ENCODE peak calls at places on chromosome 1, in nine cellular contexts. U, K, I, L, M, F, G, E and X are unnamed samples.

GRCh38 chr1:37315236-37315870 is 159.0 kb upstream of the ZC3H12A start:
- DNase-seq in U (no peak), K (no peak), I (no peak), L (no peak), M (no peak), F (no peak), G (no peak), E (no peak), X (no peak)

GRCh38 chr1:16334655-16335340 is 17.5 kb downstream of the FBXO42 start:
- DNase-seq in U (no peak), K (peak; percentile 21), I (no peak), L (no peak), M (no peak), F (no peak), G (no peak), E (no peak), X (no peak)

GRCh38 chr1:172585348-172585747 is 52.4 kb downstream of the SUCO start:
- DNase-seq in U (no peak), K (no peak), I (peak; percentile 46), L (no peak), M (no peak), F (no peak), G (no peak), E (no peak), X (no peak)

GRCh38 chr1:169133228-169133576 is 26.7 kb downstream of the ATP1B1 start:
- DNase-seq in U (no peak), K (no peak), I (no peak), L (no peak), M (no peak), F (no peak), G (no peak), E (no peak), X (no peak)

GRCh38 chr1:242824435-242824834 is 299.9 kb upstream of the PLD5 start:
- DNase-seq in U (no peak), K (no peak), I (no peak), L (no peak), M (no peak), F (no peak), G (no peak), E (no peak), X (no peak)

GRCh38 chr1:174791863-174792262 is 207.9 kb upstream of the CACYBP start:
- DNase-seq in U (no peak), K (no peak), I (no peak), L (no peak), M (no peak), F (no peak), G (no peak), E (no peak), X (no peak)

GRCh38 chr1:54125671-54126070 is 27.1 kb downstream of the CDCP2 start:
- DNase-seq in U (no peak), K (no peak), I (peak; percentile 26), L (peak; percentile 85), M (peak; percentile 57), F (peak; percentile 34), G (peak; percentile 63), E (peak; percentile 57), X (no peak)

GRCh38 chr1:86748622-86749373 is 44.4 kb downstream of the SH3GLB1 start:
- DNase-seq in U (no peak), K (no peak), I (no peak), L (no peak), M (no peak), F (no peak), G (no peak), E (no peak), X (no peak)

GRCh38 chr1:212951058-212951923 is 950 bp downstream of the VASH2 start:
- DNase-seq in U (no peak), K (no peak), I (no peak), L (no peak), M (no peak), F (no peak), G (no peak), E (no peak), X (no peak)

GRCh38 chr1:27045973-27046558 is 33.4 kb upstream of the TENT5B start:
- DNase-seq in U (peak; percentile 51), K (peak; percentile 85), I (peak; percentile 71), L (peak; percentile 67), M (peak; percentile 89), F (peak; percentile 39), G (peak; percentile 69), E (peak; percentile 73), X (peak; percentile 61)

GRCh38 chr1:12344611-12345299 is 114.9 kb downstream of the VPS13D start:
- DNase-seq in U (no peak), K (no peak), I (no peak), L (peak; percentile 45), M (no peak), F (no peak), G (no peak), E (peak; percentile 20), X (no peak)

GRCh38 chr1:113874017-113874879 is 2.7 kb upstream of the PTPN22 start:
- DNase-seq in U (peak; percentile 41), K (peak; percentile 59), I (peak; percentile 8), L (no peak), M (no peak), F (no peak), G (no peak), E (peak; percentile 17), X (no peak)

GRCh38 chr1:8422439-8423133 is 104.7 kb downstream of the SLC45A1 start:
- DNase-seq in U (no peak), K (peak; percentile 57), I (peak; percentile 30), L (no peak), M (peak; percentile 82), F (no peak), G (no peak), E (peak; percentile 62), X (peak; percentile 43)

GRCh38 chr1:8238141-8239038 is 79.5 kb upstream of the SLC45A1 start:
- DNase-seq in U (no peak), K (peak; percentile 51), I (peak; percentile 99), L (peak; percentile 61), M (peak; percentile 16), F (no peak), G (no peak), E (no peak), X (no peak)

GRCh38 chr1:68175621-68176398 is 56.5 kb downstream of the WLS start:
- DNase-seq in U (no peak), K (no peak), I (peak; percentile 32), L (no peak), M (no peak), F (no peak), G (peak; percentile 70), E (no peak), X (no peak)

GRCh38 chr1:31931241-31932225 is 6.6 kb downstream of the PTP4A2 start:
- DNase-seq in U (no peak), K (no peak), I (peak; percentile 67), L (no peak), M (no peak), F (no peak), G (no peak), E (no peak), X (no peak)

GRCh38 chr1:21347072-21347581 is 56.9 kb upstream of the ECE1 start:
- DNase-seq in U (no peak), K (no peak), I (no peak), L (peak; percentile 63), M (no peak), F (no peak), G (no peak), E (no peak), X (no peak)

GRCh38 chr1:23403735-23404486 is 20.6 kb downstream of the TCEA3 start:
- DNase-seq in U (peak; percentile 85), K (peak; percentile 95), I (peak; percentile 89), L (peak; percentile 86), M (peak; percentile 93), F (peak; percentile 95), G (peak; percentile 94), E (peak; percentile 92), X (peak; percentile 92)
- H3K27ac ChIP-seq in U (peak overlapping the region; percentile 71), K (peak overlapping the region; percentile 81), I (peak overlapping the region; percentile 23), L (no peak overlapping the region), M (no peak overlapping the region), F (peak overlapping the region; percentile 63), G (peak overlapping the region; percentile 28), E (no peak overlapping the region), X (peak overlapping the region; percentile 73)

GRCh38 chr1:150561830-150562367 is 12.7 kb downstream of the ADAMTSL4 start:
- DNase-seq in U (peak; percentile 73), K (peak; percentile 97), I (peak; percentile 91), L (peak; percentile 96), M (peak; percentile 98), F (peak; percentile 97), G (peak; percentile 95), E (peak; percentile 93), X (peak; percentile 86)

GRCh38 chr1:150564051-150564991 is 15.1 kb downstream of the MCL1 start:
- DNase-seq in U (no peak), K (peak; percentile 67), I (no peak), L (no peak), M (peak; percentile 72), F (no peak), G (no peak), E (no peak), X (no peak)

GRCh38 chr1:150562384-150563339 is 13.5 kb downstream of the ADAMTSL4 start:
- DNase-seq in U (no peak), K (peak; percentile 95), I (no peak), L (no peak), M (peak; percentile 92), F (no peak), G (peak; percentile 51), E (no peak), X (peak; percentile 13)

GRCh38 chr1:150560986-150561829 is 12.0 kb downstream of the ADAMTSL4 start:
- DNase-seq in U (peak; percentile 94), K (peak; percentile 96), I (peak; percentile 99), L (peak; percentile 96), M (peak; percentile 97), F (peak; percentile 98), G (peak; percentile 96), E (peak; percentile 95), X (peak; percentile 94)

GRCh38 chr1:150563340-150564038 is 14.3 kb downstream of the ADAMTSL4 start:
- DNase-seq in U (no peak), K (peak; percentile 75), I (peak; percentile 43), L (peak; percentile 75), M (peak; percentile 83), F (peak; percentile 75), G (peak; percentile 90), E (peak; percentile 84), X (no peak)
- TF ChIP-seq POLR2A in U (no peak), K (peak; percentile 4), I (no peak), L (no peak), M (no peak), F (no peak), G (no peak), E (no peak), X (no peak)

GRCh38 chr1:219587817-219588561 is 24.9 kb downstream of the ZC3H11B start:
- DNase-seq in U (no peak), K (no peak), I (peak; percentile 71), L (no peak), M (no peak), F (no peak), G (no peak), E (no peak), X (no peak)
- H3K27ac ChIP-seq in U (no peak overlapping the region), K (no peak overlapping the region), I (peak overlapping the region; percentile 23), L (no peak overlapping the region), M (no peak overlapping the region), F (no peak overlapping the region), G (no peak overlapping the region), E (no peak overlapping the region), X (no peak overlapping the region)

DNA sequence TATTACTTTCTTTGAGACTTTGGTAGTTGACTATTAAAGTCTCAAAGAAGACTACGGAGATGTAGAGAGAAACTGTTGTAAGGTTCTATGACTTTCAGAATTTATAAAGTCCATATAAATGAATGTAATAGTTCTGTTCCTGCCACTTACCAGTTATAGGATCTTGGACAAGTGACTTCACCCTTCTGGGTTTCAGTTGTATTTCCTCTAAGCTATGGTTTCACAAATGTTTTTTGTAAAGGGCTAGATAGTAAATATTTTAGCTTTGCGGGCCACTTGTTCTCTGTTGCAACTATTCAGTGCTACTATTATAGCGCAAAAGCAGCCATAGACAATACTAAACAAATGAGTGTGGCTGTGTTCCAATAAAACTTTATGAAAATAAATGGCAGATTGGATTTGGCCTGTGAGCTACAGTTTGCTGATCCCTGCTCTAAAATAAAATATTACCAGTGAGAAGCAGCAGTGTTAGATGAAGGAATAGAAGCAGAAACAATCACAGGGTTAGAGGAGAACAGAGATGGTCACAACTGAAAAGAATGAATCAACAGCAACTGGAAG is 14.7 kb downstream of the ZMPSTE24 start:
- DNase-seq in U (no peak), K (no peak), I (no peak), L (no peak), M (no peak), F (no peak), G (no peak), E (no peak), X (no peak)
- TF ChIP-seq POLR2A in U (no peak), K (no peak), I (no peak), L (no peak), M (no peak), F (no peak), G (no peak), E (no peak), X (no peak)